ENCODE peak calls at places on chromosome 12, in ten cellular contexts. K, S, P, O, E, Q, I, A, C and Z are unnamed samples.

GRCh38 chr12:116459921-116460666 is 99.1 kb upstream of the MAP1LC3B2 start:
- DNase-seq in K (peak), S (no peak), P (no peak), O (no peak), E (no peak), Q (no peak), I (no peak), A (no peak), C (no peak), Z (no peak)

GRCh38 chr12:125104978-125105377 is 39.7 kb downstream of the AACS start:
- DNase-seq in K (no peak), S (no peak), P (no peak), O (no peak), E (no peak), Q (no peak), I (no peak), A (no peak), C (no peak), Z (no peak)

GRCh38 chr12:132114667-132115066 is 29.5 kb downstream of the DDX51 start:
- DNase-seq in K (no peak), S (no peak), P (no peak), O (no peak), E (no peak), Q (no peak), I (no peak), A (no peak), C (no peak), Z (no peak)

GRCh38 chr12:19338405-19338804 is 100.9 kb upstream of the AEBP2 start:
- DNase-seq in K (peak), S (no peak), P (no peak), O (no peak), E (no peak), Q (peak), I (no peak), A (no peak), C (no peak), Z (no peak)

GRCh38 chr12:132588319-132588718 is 22.1 kb downstream of the LRCOL1 start:
- DNase-seq in K (no peak), S (no peak), P (no peak), O (no peak), E (no peak), Q (no peak), I (no peak), A (no peak), C (no peak), Z (no peak)

GRCh38 chr12:45183263-45183662 is 32.6 kb upstream of the ANO6 start:
- DNase-seq in K (peak), S (no peak), P (no peak), O (no peak), E (no peak), Q (peak), I (no peak), A (peak), C (no peak), Z (no peak)

GRCh38 chr12:46209914-46210834 is 58.7 kb downstream of the SLC38A1 start:
- DNase-seq in K (peak), S (no peak), P (peak), O (peak), E (no peak), Q (peak), I (no peak), A (no peak), C (peak), Z (no peak)

GRCh38 chr12:109772622-109773321 is 59.1 kb downstream of the FAM222A start:
- DNase-seq in K (no peak), S (peak), P (no peak), O (no peak), E (peak), Q (no peak), I (peak), A (no peak), C (no peak), Z (peak)

GRCh38 chr12:122840580-122841513 is 5.6 kb downstream of the HIP1R start:
- DNase-seq in K (no peak), S (peak), P (no peak), O (no peak), E (no peak), Q (no peak), I (no peak), A (no peak), C (no peak), Z (no peak)

GRCh38 chr12:75561921-75562320 is 50.5 kb upstream of the KRR1 start:
- DNase-seq in K (no peak), S (no peak), P (no peak), O (no peak), E (no peak), Q (no peak), I (no peak), A (no peak), C (no peak), Z (no peak)

GRCh38 chr12:82705774-82706173 is 19.1 kb downstream of the TMTC2 start:
- DNase-seq in K (no peak), S (no peak), P (no peak), O (no peak), E (no peak), Q (no peak), I (no peak), A (no peak), C (no peak), Z (no peak)

GRCh38 chr12:106583578-106584103 is 837 bp downstream of the RFX4 start:
- DNase-seq in K (peak), S (no peak), P (no peak), O (no peak), E (no peak), Q (no peak), I (no peak), A (peak), C (no peak), Z (no peak)

GRCh38 chr12:54370218-54370730 is 6.0 kb upstream of the GPR84 start:
- DNase-seq in K (peak), S (peak), P (peak), O (peak), E (peak), Q (peak), I (peak), A (peak), C (peak), Z (peak)

GRCh38 chr12:6697584-6698351 is 2.8 kb downstream of the PIANP start:
- DNase-seq in K (peak), S (no peak), P (peak), O (no peak), E (no peak), Q (peak), I (no peak), A (peak), C (no peak), Z (peak)

GRCh38 chr12:3178671-3179413 is 101.7 kb downstream of the TSPAN9 start:
- DNase-seq in K (no peak), S (no peak), P (no peak), O (no peak), E (no peak), Q (no peak), I (no peak), A (no peak), C (no peak), Z (no peak)

GRCh38 chr12:32201996-32202395 is 95.3 kb downstream of the BICD1 start:
- DNase-seq in K (no peak), S (no peak), P (no peak), O (peak), E (no peak), Q (no peak), I (no peak), A (no peak), C (no peak), Z (no peak)

GRCh38 chr12:46944104-46944503 is 118.3 kb upstream of the SLC38A4 start:
- DNase-seq in K (peak), S (no peak), P (no peak), O (no peak), E (no peak), Q (peak), I (no peak), A (peak), C (no peak), Z (no peak)

DNA sequence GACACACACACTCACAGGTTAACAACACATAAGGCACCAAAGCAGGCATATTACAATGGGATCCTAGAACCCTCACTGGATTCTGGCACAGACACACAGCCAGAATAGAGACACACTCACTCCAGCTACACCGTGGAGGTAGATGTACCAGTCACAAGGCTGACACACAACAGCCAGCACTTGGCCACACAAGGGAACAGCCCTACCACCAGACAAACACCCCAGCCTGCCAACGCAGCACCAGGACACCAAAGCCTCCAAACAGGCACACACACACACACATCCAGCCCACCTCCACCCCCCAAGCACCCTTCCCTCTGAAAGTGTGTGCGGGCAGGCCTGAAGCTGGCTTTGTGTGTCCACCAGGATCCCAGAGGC is 10.9 kb upstream of the ITGB7 start:
- DNase-seq in K (no peak), S (no peak), P (no peak), O (peak), E (no peak), Q (no peak), I (no peak), A (peak), C (no peak), Z (no peak)
- H3K4me3 ChIP-seq in K (no peak), S (peak), P (peak), O (peak), E (peak), Q (peak), I (peak), A (peak), C (peak), Z (peak)

DNA sequence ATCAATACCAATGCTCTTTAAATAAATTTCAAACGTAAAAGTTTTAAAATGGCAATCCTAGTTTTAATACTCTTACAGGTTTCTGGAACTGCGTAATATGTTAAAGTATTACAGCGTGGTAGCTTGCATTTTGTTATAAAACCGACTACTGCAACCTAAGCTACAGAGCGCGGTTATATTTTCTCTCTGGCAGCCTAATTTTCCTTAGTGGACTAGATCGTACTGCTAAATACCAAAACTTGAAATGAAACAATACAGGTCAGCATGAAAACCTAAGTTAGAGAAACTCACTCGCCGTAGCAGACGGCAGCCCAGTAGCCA is 1.2 kb downstream of the CCDC92 start:
- DNase-seq in K (no peak), S (no peak), P (no peak), O (no peak), E (no peak), Q (no peak), I (no peak), A (peak), C (no peak), Z (no peak)
- H3K4me3 ChIP-seq in K (peak), S (peak), P (peak), O (peak), E (peak), Q (peak), I (peak), A (peak), C (peak), Z (peak)

DNA sequence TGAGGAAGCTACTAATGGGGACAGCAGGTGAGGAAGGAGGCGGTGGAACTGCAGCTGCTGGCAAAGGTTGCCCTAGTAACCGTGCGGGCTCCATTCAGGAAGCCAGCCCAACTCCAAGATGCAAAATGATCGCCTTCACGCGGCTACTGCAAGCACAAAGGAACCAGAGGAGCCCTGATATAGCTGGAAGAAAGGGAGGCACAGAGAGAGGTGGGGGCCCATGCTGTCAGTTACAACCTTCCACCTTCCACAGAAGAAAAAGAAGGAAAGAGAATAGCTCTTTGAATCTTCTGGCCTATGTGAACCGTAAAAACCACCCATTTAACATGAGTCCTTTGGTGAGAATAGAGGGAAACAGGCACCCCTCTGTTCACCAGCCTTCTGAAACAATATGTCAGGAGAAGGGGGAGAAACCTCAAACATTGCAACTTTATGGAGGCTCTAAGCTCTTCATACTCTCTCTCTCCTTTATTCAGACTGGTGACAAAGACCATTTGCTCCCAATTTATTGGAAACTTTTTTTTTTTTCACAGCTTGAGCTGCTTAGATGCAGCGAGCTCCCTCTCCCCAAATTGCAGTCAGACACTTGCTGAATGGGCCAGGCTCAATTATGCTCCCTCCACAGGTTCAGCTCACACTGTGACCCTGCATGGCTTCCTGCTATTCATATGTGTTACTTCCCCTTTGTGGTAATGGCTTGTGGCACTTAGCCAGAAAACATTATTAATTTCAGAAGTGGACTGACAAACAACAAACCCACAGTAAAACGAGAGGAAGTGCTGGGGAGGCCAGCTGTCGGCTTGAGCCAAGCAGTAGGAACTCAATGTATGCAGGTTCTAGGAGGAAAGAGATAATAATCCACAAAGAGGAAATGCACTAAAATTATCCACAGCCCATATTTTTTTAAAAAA is 6.2 kb downstream of the DUSP6 start:
- DNase-seq in K (peak), S (peak), P (peak), O (peak), E (peak), Q (peak), I (peak), A (peak), C (peak), Z (no peak)
- H3K4me3 ChIP-seq in K (peak), S (no peak), P (no peak), O (peak), E (no peak), Q (no peak), I (peak), A (peak), C (peak), Z (peak)

GRCh38 chr12:22038734-22039133 is 7.3 kb upstream of the CMAS start:
- DNase-seq in K (no peak), S (no peak), P (no peak), O (no peak), E (no peak), Q (no peak), I (no peak), A (no peak), C (no peak), Z (no peak)

GRCh38 chr12:22037952-22038351 is 8.1 kb upstream of the CMAS start:
- DNase-seq in K (no peak), S (no peak), P (no peak), O (no peak), E (no peak), Q (no peak), I (no peak), A (no peak), C (no peak), Z (peak)

GRCh38 chr12:22042981-22043669 is 2.9 kb upstream of the CMAS start:
- DNase-seq in K (peak), S (no peak), P (no peak), O (no peak), E (no peak), Q (peak), I (no peak), A (no peak), C (no peak), Z (peak)

GRCh38 chr12:22034709-22035506 is 11.1 kb upstream of the CMAS start:
- DNase-seq in K (peak), S (no peak), P (no peak), O (no peak), E (no peak), Q (peak), I (no peak), A (no peak), C (no peak), Z (no peak)

GRCh38 chr12:22039361-22039760 is 6.7 kb upstream of the CMAS start:
- DNase-seq in K (no peak), S (no peak), P (no peak), O (no peak), E (no peak), Q (no peak), I (no peak), A (no peak), C (no peak), Z (no peak)
- H3K4me3 ChIP-seq in K (no peak), S (no peak), P (no peak), O (no peak), E (no peak), Q (no peak), I (no peak), A (no peak), C (no peak), Z (no peak)

DNA sequence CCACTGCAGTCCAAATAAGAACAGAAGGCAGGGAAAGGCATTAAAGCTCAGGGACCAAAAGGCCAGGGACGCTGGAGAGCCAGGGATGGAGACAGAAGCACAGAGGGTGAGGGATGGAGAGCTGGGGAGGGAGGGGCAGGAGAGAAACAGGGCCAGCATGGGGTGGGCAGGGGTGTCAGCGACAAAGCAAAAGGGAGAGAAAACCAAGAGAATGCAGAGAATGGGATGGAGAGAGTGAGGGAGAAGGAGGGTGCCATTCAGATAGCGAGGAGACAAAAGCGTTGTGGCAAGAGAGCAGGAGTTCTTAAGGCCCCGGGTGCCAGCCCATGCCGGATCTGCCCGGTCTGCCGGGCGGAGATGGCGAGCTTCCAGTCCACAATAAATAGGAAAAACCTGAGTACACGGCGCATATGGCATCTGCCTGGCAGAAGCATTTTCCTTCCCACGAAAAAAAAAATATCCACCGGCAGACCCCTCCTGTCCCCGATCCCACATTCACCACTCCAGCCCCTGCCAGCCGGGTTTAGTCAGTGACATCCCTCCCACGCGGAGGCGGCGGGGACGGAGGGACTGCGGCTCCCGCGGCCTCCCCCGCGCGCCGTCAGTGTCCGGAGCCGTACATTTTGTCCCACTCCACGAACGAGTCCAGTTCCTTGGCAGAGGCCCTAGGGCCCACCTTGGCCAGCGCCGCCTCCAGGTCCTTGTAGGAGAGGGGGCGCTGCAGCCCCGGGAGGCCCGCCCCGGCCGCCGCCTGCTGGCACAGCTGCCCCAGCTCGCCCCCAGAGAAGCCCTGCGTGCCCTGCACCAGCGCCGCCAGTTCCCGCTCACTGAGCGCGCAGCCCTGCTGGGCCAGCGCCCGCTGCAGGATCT is 28.4 kb downstream of the FIGNL2 start:
- DNase-seq in K (no peak), S (no peak), P (peak), O (no peak), E (no peak), Q (no peak), I (no peak), A (no peak), C (peak), Z (no peak)
- H3K4me3 ChIP-seq in K (peak), S (peak), P (peak), O (peak), E (peak), Q (peak), I (peak), A (peak), C (peak), Z (no peak)